ENCODE peak calls at places on chromosome 19, in five cellular contexts. T, N, W, H and P are unnamed samples.
A peak's percentile ranks its signal among the peaks of the same experiment; 100 is the strongest.

GRCh38 chr19:1400281-1401137 is 833 bp downstream of the GAMT start:
- DNase-seq in T (no peak), N (no peak), W (no peak), H (no peak), P (no peak)

GRCh38 chr19:13099073-13099999 is 3.3 kb downstream of the LYL1 start:
- DNase-seq in T (no peak), N (no peak), W (peak; percentile 78), H (no peak), P (no peak)

GRCh38 chr19:16078759-16079707 is 2.7 kb downstream of the TPM4 start:
- DNase-seq in T (no peak), N (peak; percentile 95), W (peak; percentile 52), H (peak; percentile 89), P (no peak)

GRCh38 chr19:6593651-6594416 is 2.9 kb upstream of the CD70 start:
- DNase-seq in T (no peak), N (no peak), W (no peak), H (no peak), P (no peak)

GRCh38 chr19:28655054-28655453 is 557.9 kb downstream of the UQCRFS1 start:
- DNase-seq in T (no peak), N (no peak), W (no peak), H (no peak), P (no peak)

GRCh38 chr19:17460372-17461230 is at the start of gene NXNL1:
- DNase-seq in T (no peak), N (no peak), W (no peak), H (no peak), P (no peak)

GRCh38 chr19:18157465-18158063 is 4.6 kb downstream of the PIK3R2 start:
- DNase-seq in T (peak; percentile 53), N (no peak), W (no peak), H (no peak), P (no peak)

GRCh38 chr19:58218899-58219298 is 9.8 kb upstream of the ZNF544 start:
- DNase-seq in T (no peak), N (no peak), W (no peak), H (no peak), P (no peak)

GRCh38 chr19:1935484-1936208 is 5.3 kb upstream of the CSNK1G2 start:
- DNase-seq in T (no peak), N (no peak), W (no peak), H (no peak), P (no peak)

GRCh38 chr19:55118401-55118991 is 1.1 kb upstream of the PPP1R12C start:
- DNase-seq in T (peak; percentile 34), N (no peak), W (no peak), H (peak; percentile 55), P (no peak)

GRCh38 chr19:45442927-45443461 is 19.3 kb upstream of the ERCC1 start:
- DNase-seq in T (peak; percentile 24), N (no peak), W (no peak), H (no peak), P (no peak)

GRCh38 chr19:37999309-38000213 is 92.6 kb downstream of the SIPA1L3 start:
- DNase-seq in T (no peak), N (peak; percentile 92), W (no peak), H (peak; percentile 27), P (no peak)

GRCh38 chr19:43316591-43317319 is 36.7 kb upstream of the CD177 start:
- DNase-seq in T (peak; percentile 9), N (no peak), W (no peak), H (no peak), P (no peak)

GRCh38 chr19:17902701-17903100 is 30.1 kb upstream of the CCDC124 start:
- DNase-seq in T (no peak), N (peak; percentile 13), W (no peak), H (no peak), P (no peak)

GRCh38 chr19:44718441-44719261 is 19.7 kb downstream of the CEACAM16 start:
- DNase-seq in T (no peak), N (peak; percentile 7), W (no peak), H (no peak), P (peak; percentile 53)

GRCh38 chr19:55593096-55593772 is 6.1 kb downstream of the FIZ1 start:
- DNase-seq in T (no peak), N (no peak), W (no peak), H (no peak), P (no peak)

GRCh38 chr19:387777-388176 is 21.2 kb downstream of the C2CD4C start:
- DNase-seq in T (no peak), N (no peak), W (no peak), H (no peak), P (no peak)

GRCh38 chr19:6362351-6362801 is 1.0 kb downstream of the CLPP start:
- DNase-seq in T (no peak), N (no peak), W (peak; percentile 22), H (no peak), P (no peak)

GRCh38 chr19:38655148-38655824 is 7.8 kb downstream of the ACTN4 start:
- DNase-seq in T (no peak), N (no peak), W (no peak), H (no peak), P (no peak)

GRCh38 chr19:13784731-13785452 is 10.4 kb upstream of the ZSWIM4 start:
- DNase-seq in T (peak; percentile 63), N (no peak), W (peak; percentile 68), H (peak; percentile 53), P (peak; percentile 67)

GRCh38 chr19:55554302-55554701 is 9.0 kb upstream of the SBK3 start:
- DNase-seq in T (no peak), N (no peak), W (no peak), H (no peak), P (no peak)

GRCh38 chr19:39681416-39681815 is 22.9 kb upstream of the LGALS14 start:
- DNase-seq in T (no peak), N (no peak), W (no peak), H (no peak), P (no peak)

GRCh38 chr19:2057484-2058469 is 6.7 kb upstream of the MKNK2 start:
- DNase-seq in T (no peak), N (no peak), W (no peak), H (no peak), P (no peak)

GRCh38 chr19:43776285-43776684 is 4.5 kb downstream of the KCNN4 start:
- DNase-seq in T (no peak), N (no peak), W (no peak), H (no peak), P (no peak)

GRCh38 chr19:1104452-1105216 is 840 bp downstream of the GPX4 start:
- DNase-seq in T (peak; percentile 64), N (no peak), W (peak; percentile 56), H (no peak), P (peak; percentile 61)

GRCh38 chr19:13095934-13096890 is 6.4 kb downstream of the LYL1 start:
- DNase-seq in T (no peak), N (no peak), W (no peak), H (no peak), P (no peak)

GRCh38 chr19:44540736-44541135 is 11.3 kb upstream of the CEACAM20 start:
- DNase-seq in T (no peak), N (no peak), W (no peak), H (no peak), P (no peak)

DNA sequence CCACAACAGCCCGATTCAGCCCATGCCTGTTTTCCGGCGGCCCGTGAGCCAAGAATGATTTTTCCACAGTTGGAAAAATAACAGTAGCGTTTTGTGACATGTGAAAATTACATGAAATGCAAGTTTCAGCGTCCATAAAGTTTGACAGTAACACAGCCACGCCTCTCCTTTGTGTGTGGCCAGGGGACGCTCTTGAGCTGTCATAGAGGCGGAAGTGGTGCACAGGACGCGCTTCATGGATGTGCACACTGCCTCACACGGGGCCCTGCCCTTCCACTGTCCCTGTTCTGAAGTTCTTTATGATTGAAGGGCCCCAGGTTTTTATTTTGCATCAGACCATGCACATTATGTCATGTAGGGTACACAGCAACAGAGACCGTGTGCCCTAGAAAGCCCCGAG is 12.4 kb upstream of the ELAVL1 start:
- DNase-seq in T (no peak), N (no peak), W (peak; percentile 34), H (no peak), P (no peak)
- TF ChIP-seq CTCF in T (peak; percentile 46), N (no peak), W (no peak), H (no peak), P (no peak)

DNA sequence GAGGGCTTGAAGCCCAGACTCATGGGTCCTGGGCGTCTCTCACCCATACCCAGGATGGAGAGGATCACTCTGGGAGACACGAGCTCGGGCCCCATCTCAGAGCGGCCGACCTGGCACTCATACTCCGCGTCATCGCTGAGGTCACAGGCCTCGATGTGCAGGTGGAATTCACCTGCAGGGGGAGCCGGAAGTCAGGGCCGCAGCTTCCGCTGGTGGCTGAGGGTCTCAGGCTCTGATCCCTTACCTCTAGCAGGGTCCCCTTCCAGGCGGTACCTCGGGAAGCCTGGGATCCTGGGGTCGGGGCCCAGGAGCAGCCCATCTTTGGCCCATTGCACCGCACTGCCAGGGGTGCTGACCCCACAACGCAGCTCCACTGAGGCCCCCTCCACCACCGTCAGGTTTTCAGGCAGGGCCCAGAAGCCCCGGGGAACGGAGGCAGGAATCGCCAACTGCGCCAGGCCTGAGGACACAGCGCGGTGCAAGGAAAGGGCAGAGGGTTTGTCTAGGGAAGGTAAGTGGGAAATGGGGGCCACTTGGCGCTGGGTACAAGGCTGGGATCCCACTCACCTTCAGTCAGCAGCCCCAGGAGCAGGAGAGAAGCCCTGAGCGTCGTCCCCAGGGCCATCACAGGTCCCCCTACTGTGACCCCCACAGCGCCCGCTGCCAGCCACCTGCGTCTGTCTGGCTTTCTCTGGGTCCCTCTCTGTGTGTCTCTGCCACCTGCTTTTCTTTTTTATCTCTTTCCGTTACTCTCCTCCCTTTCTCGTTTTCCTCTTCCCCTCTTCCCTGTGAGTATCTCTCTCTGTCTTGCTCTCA is 883 bp downstream of the NPHS1 start:
- DNase-seq in T (peak; percentile 22), N (no peak), W (no peak), H (no peak), P (no peak)
- TF ChIP-seq CTCF in T (peak; percentile 42), N (no peak), W (no peak), H (no peak), P (no peak)

GRCh38 chr19:20051841-20052768 is 12.8 kb upstream of the ZNF682 start:
- DNase-seq in T (peak; percentile 81), N (peak; percentile 94), W (peak; percentile 36), H (peak; percentile 95), P (peak; percentile 79)
- TF ChIP-seq CTCF in T (peak; percentile 21), N (no peak), W (no peak), H (no peak), P (no peak)

GRCh38 chr19:41930322-41930722 is 2.1 kb upstream of the ERFL start:
- DNase-seq in T (no peak), N (no peak), W (no peak), H (no peak), P (no peak)
- TF ChIP-seq CTCF in T (no peak), N (no peak), W (no peak), H (no peak), P (no peak)